ENCODE peak calls at places on chromosomes 3 and 15, in ten cellular contexts. D is astrocyte, E is colonic mucosa, K is astrocyte of the spinal cord, J is OCI-LY7, H is lung, P is fibroblast of the aortic adventitia, B is AG09309, L is ovary, W is GM23338. T is an unnamed sample.

GRCh38 chr15:42264790-42265189 is 8.2 kb upstream of the GANC start:
- DNase-seq in W (no peak), K (no peak), P (no peak), B (no peak), D (no peak), J (no peak), L (no peak), E (no peak), H (no peak), T (no peak)

GRCh38 chr3:110533089-110533488 is 538.5 kb upstream of the NECTIN3 start:
- DNase-seq in B (peak), D (no peak), J (no peak), P (peak), W (no peak), K (no peak), H (no peak), E (no peak), L (no peak), T (no peak)

GRCh38 chr3:189673535-189673934 is 42.3 kb downstream of the TP63 start:
- DNase-seq in W (no peak), D (no peak), K (no peak), H (no peak), J (no peak), P (no peak), E (no peak), L (no peak), B (no peak), T (no peak)

GRCh38 chr15:41827290-41827879 is 507 bp upstream of the JMJD7 start:
- DNase-seq in B (no peak), W (peak), P (no peak), D (no peak), K (no peak), E (peak), H (no peak), L (no peak), J (peak), T (no peak)

GRCh38 chr3:22996926-22997600 is 206.1 kb upstream of the UBE2E2 start:
- DNase-seq in J (no peak), H (no peak), P (peak), K (no peak), L (no peak), D (no peak), W (peak), B (no peak), E (no peak), T (no peak)

GRCh38 chr3:5021571-5022092 is 42.4 kb downstream of the BHLHE40 start:
- DNase-seq in W (no peak), H (no peak), B (no peak), J (no peak), D (peak), L (no peak), K (peak), E (no peak), P (peak), T (no peak)

GRCh38 chr3:193831495-193832455 is 238.8 kb downstream of the OPA1 start:
- DNase-seq in H (peak), W (no peak), K (peak), E (no peak), P (no peak), L (no peak), D (peak), J (peak), B (no peak), T (no peak)

GRCh38 chr3:124297062-124297980 is 305.4 kb upstream of the ROPN1 start:
- DNase-seq in J (no peak), D (no peak), B (no peak), E (no peak), P (no peak), K (no peak), W (no peak), H (no peak), L (no peak), T (no peak)

GRCh38 chr3:118641608-118642007 is 393.0 kb downstream of the IGSF11 start:
- DNase-seq in B (no peak), K (no peak), J (peak), D (no peak), L (no peak), H (no peak), P (no peak), W (peak), E (no peak), T (no peak)

GRCh38 chr3:8769088-8769822 is at the start of gene OXTR:
- DNase-seq in H (no peak), D (peak), K (peak), B (peak), J (peak), L (peak), W (peak), P (peak), E (peak), T (no peak)

GRCh38 chr3:72234394-72234793 is 449.4 kb upstream of the PROK2 start:
- DNase-seq in J (no peak), D (peak), E (no peak), L (peak), H (peak), W (no peak), K (peak), P (peak), B (peak), T (peak)

GRCh38 chr3:147589016-147589415 is 179.9 kb downstream of the ZIC1 start:
- DNase-seq in J (no peak), L (no peak), W (no peak), H (no peak), D (peak), K (peak), E (no peak), P (peak), B (no peak), T (no peak)

GRCh38 chr3:169454823-169455222 is 208.7 kb downstream of the MECOM start:
- DNase-seq in D (peak), P (peak), W (no peak), E (no peak), J (no peak), B (peak), K (no peak), H (no peak), L (no peak), T (peak)

GRCh38 chr3:150215616-150216015 is 192.5 kb upstream of the TSC22D2 start:
- DNase-seq in D (peak), K (peak), E (no peak), L (no peak), J (no peak), P (no peak), W (no peak), H (no peak), B (no peak), T (no peak)

GRCh38 chr3:30342319-30343060 is 263.9 kb upstream of the TGFBR2 start:
- DNase-seq in D (peak), B (peak), L (no peak), H (peak), W (no peak), E (peak), J (no peak), P (peak), K (peak), T (peak)

GRCh38 chr3:14460342-14461005 is 58.1 kb downstream of the SLC6A6 start:
- DNase-seq in B (peak), J (no peak), H (peak), W (no peak), E (peak), K (peak), P (peak), D (peak), L (peak), T (peak)

DNA sequence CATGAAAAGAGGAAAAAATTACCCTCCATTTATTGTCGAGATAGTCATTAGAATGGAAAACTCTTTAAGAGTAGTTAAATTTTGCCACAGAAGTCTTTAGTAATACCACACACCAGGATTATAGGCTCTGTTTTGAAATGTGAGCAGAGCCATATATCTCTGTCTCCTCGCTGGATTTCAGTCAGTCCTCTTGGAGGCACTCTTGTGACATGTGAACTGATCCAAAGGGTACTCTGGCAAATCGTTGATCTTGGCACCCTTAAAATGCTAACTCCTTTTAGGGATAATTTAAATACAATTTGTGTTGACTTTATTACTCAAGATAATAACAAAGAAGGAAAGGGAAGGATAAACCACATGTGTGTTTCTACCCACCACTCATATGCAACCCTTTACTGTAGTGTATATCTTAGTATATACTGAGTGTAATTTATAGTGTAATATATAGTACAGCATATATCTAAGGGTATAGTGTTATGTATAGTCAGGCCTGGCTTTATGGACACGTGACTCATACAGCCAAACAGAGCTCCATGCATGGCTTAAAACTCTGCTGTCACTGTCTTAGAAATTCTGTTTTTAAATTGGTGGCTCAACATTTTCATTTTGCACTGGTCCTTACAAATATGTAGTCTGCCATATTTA is 12.3 kb upstream of the KPNA4 start:
- DNase-seq in J (no peak), P (peak), L (no peak), D (peak), B (peak), H (no peak), K (no peak), E (no peak), W (peak), T (peak)
- TF ChIP-seq CTCF in J (peak), P (peak), L (no peak), D (peak), B (peak), H (no peak), K (peak), E (no peak), W (peak), T (peak)

GRCh38 chr15:77543159-77543882 is 89.4 kb downstream of the LINGO1 start:
- DNase-seq in E (peak), P (peak), D (peak), H (peak), L (peak), B (peak), W (peak), K (peak), J (peak), T (no peak)
- H3K4me3 ChIP-seq in E (peak), P (peak), D (peak), H (peak), L (peak), B (peak), W (peak), K (peak), J (peak), T (peak)

DNA sequence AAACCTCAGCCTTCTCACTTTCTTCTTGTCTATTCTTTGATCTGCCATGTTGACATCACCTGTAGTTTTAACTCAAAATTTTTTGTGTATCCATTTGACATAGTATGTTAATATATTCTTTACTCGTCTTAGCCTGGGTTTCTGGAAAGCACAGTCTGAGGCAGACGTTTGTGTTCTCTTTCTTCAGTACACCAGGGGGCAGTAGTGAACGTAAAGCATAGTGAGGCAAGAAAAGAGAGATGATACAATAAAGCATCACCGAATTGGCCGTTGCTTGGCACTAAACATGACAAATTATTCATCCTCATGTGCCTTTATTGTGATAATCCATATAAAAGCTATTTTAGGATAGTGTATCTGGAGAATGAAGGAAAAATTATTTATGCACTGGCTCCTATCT is 141.0 kb upstream of the MYRIP start:
- DNase-seq in E (no peak), D (peak), B (peak), H (no peak), J (peak), W (peak), K (peak), L (no peak), P (peak), T (peak)
- TF ChIP-seq CTCF in E (peak), D (peak), B (peak), H (no peak), J (peak), W (peak), K (peak), L (no peak), P (peak), T (peak)

GRCh38 chr15:90047956-90048575 is 46.9 kb downstream of the ZNF710 start:
- DNase-seq in D (peak), L (no peak), P (peak), K (no peak), B (no peak), J (peak), H (no peak), E (no peak), W (no peak), T (no peak)

GRCh38 chr15:90044191-90044590 is 43.1 kb downstream of the ZNF710 start:
- DNase-seq in E (no peak), L (no peak), B (no peak), J (no peak), H (no peak), K (no peak), D (no peak), P (no peak), W (no peak), T (no peak)

GRCh38 chr15:90044916-90045371 is 43.8 kb downstream of the ZNF710 start:
- DNase-seq in P (no peak), D (no peak), B (no peak), L (no peak), K (no peak), W (no peak), H (no peak), J (no peak), E (no peak), T (peak)

GRCh38 chr15:90046846-90047481 is 45.8 kb downstream of the ZNF710 start:
- DNase-seq in E (peak), J (peak), B (no peak), K (no peak), W (no peak), D (no peak), P (no peak), L (no peak), H (peak), T (no peak)

DNA sequence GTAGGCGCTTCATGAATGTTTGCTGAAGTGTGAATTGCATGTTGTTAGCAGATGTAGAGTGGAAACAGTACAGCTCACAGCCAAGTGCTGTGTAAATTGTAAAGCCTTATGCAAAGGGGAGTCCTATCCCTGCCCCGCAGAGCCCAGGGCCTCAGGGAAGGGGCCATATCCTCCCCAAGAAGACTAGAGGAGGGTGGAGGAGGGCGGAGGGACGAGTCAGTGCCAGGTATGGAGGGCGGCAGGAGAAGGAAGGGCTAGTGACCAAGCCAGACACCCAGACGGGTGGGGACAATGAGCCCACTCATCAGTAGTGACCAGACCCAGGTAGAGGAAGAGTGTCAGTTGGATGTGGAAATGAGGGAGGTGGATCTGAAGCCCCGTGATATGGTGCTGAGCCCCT is 45.2 kb downstream of the ZNF710 start:
- DNase-seq in E (no peak), W (no peak), D (no peak), B (no peak), J (no peak), H (no peak), P (no peak), L (no peak), K (no peak), T (no peak)
- H3K4me3 ChIP-seq in E (no peak), W (no peak), D (no peak), B (no peak), J (peak), H (no peak), P (no peak), L (no peak), K (no peak), T (no peak)

GRCh38 chr3:176663819-176664218 is 533.5 kb downstream of the TBL1XR1 start:
- DNase-seq in E (no peak), D (peak), J (peak), K (peak), H (no peak), W (peak), B (peak), P (peak), L (no peak), T (peak)
- TF ChIP-seq CTCF in E (no peak), D (peak), J (peak), K (peak), H (no peak), W (peak), B (peak), P (peak), L (no peak), T (peak)

GRCh38 chr15:23897091-23897490 is 210.0 kb upstream of the NDN start:
- DNase-seq in E (no peak), K (no peak), B (no peak), D (no peak), L (no peak), J (no peak), P (no peak), H (no peak), W (no peak), T (no peak)

DNA sequence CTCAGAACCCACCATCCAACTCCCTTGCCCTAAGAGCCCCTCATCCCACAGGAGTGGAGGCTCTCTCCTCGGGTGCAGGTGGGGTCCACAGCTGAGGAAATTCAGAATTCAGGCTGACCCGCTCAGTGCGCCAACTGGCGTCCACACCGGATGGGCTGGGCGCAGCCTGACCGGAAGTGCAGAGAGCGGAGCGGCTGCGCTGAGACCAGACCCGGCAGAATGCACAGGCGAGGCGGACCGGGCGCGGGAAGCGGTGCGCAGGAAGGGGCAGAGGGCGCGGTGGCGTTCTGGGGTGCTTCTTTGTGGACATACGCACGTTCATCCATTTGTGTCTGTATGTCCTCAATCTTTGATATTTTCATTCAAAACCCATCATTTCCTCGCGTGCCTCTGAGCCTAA is 210.5 kb upstream of the NDN start:
- DNase-seq in K (no peak), E (no peak), J (no peak), B (no peak), P (no peak), D (no peak), W (peak), L (no peak), H (no peak), T (no peak)
- H3K4me3 ChIP-seq in K (peak), E (no peak), J (no peak), B (no peak), P (no peak), D (peak), W (peak), L (no peak), H (no peak), T (no peak)

DNA sequence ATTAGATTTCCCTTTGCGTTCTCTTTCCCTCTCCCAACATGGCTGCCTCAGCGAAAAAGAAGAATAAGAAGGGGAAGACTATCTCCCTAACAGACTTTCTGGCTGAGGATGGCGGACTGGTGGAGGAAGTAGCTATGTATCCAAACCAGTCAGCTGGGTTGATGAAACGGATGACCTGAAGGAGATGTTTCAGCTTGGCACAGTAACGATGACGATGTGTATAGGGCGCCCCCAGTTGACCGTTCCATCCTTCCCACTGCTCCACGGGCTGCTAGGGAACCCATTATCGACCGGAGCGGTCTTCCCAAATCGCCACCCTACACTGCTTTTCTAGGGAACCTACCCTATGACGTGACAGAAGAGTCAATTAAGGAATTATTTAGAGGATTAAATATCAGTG is 20.1 kb upstream of the PARP14 start:
- DNase-seq in B (no peak), E (no peak), W (peak), P (no peak), K (no peak), J (peak), L (no peak), H (no peak), D (no peak), T (no peak)
- TF ChIP-seq CTCF in B (no peak), E (no peak), W (peak), P (no peak), K (no peak), J (peak), L (no peak), H (no peak), D (no peak), T (no peak)

DNA sequence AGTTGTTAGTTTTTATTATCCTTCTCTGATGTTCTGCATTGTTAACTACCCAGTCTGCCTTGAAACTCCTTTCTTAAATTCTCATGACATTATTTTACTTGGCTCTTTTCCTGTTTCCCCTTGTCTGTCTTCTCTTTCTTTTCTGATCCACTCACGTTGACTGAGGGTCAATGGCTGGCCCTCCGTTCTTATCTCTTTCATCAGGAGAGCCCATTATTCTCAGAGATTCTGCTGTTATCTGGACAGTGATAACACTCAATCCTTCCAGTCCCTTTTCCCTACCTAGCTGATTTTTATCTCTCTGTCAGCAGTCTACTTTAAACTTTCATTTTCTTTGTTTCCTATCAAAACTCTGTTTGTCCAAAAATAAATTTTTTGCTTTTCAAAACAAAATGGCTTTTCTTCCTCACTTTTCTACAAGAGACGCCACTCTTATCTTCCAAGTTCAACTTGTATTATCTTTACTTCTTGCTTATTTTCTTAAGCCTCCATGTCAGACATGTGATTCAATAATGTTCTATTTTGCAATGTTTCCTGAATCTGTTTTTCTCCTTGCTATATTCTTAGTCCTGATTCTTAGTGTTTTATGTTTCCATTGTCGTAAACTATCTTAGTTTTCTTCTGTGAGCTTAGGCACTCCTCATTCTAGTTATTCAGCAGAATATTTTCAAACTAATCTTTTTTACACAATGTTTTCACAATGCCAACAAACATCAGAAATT is 120.2 kb downstream of the NEDD4 start:
- DNase-seq in B (no peak), K (no peak), E (no peak), P (peak), H (no peak), W (no peak), D (peak), L (no peak), J (no peak), T (no peak)
- H3K4me3 ChIP-seq in B (no peak), K (no peak), E (no peak), P (peak), H (no peak), W (no peak), D (no peak), L (no peak), J (no peak), T (no peak)

DNA sequence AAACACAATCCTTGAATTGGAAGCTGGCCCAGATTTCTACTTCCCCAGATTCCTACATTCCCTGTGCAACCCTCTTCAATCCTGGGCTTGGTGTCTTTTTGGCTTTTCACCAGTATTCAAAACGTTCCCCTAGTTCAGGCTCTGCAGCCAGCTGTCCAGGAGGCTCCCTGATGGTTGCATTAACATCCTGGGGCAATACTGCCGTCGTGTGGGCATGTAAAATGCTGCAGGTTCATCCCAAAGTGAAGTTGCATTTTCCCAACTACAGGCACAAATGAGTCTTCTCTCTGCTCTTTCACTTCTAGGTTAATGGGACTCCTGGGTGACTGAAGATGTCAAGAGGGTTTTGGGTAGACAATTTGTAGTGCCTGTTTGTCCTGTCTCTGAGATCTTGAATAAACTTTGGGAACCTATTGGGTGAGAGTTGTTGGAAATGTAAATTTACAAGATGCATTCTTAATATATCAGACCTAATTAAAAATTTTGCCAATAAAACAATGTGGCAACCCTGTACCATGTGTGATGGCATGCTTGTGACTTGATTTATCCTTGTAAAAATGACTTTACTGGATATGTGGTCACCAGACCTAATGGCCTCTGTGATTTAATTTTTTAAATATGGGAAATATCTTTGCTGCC is 28.6 kb downstream of the SOX14 start:
- DNase-seq in L (peak), H (no peak), B (no peak), W (peak), D (no peak), E (no peak), K (no peak), P (peak), J (peak), T (no peak)
- TF ChIP-seq CTCF in L (no peak), H (no peak), B (peak), W (peak), D (peak), E (peak), K (peak), P (peak), J (peak), T (peak)